ENCODE peak calls at places on chromosome 16, in nine cellular contexts. G is fibroblast of pulmonary artery, J is IMR-90, E is NCI-H1105, F is HFF-Myc, W is T-helper 1 cell, Z is fibroblast of lung, A is HS-5, O is hypothalamus. Q is an unnamed sample.

GRCh38 chr16:81497690-81498089 is 53.1 kb downstream of the CMIP start:
- DNase-seq in E (no peak), A (no peak), W (no peak), Z (no peak), J (no peak), F (no peak), O (peak), G (no peak), Q (no peak)

GRCh38 chr16:68086336-68086821 is 1.2 kb downstream of the NFATC3 start:
- DNase-seq in E (no peak), W (no peak), J (peak), F (no peak), O (no peak), Z (peak), A (peak), G (peak), Q (peak)

GRCh38 chr16:86823895-86824671 is 245.7 kb downstream of the FOXL1 start:
- DNase-seq in F (no peak), Z (peak), O (no peak), G (peak), E (no peak), W (no peak), J (peak), A (no peak), Q (peak)

GRCh38 chr16:79261461-79261860 is 339.1 kb downstream of the MAF start:
- DNase-seq in F (no peak), E (no peak), W (no peak), O (peak), A (no peak), Z (no peak), G (no peak), J (no peak), Q (no peak)

GRCh38 chr16:57000271-57001025 is 11.1 kb downstream of the NLRC5 start:
- DNase-seq in J (peak), Z (peak), F (peak), A (peak), W (no peak), G (peak), O (no peak), E (no peak), Q (peak)

GRCh38 chr16:4689091-4689671 is 4.2 kb upstream of the NUDT16L1 start:
- DNase-seq in A (no peak), E (no peak), G (no peak), F (no peak), O (no peak), Z (no peak), W (no peak), J (no peak), Q (no peak)

GRCh38 chr16:57619606-57620315 is 8.7 kb upstream of the ADGRG1 start:
- DNase-seq in G (no peak), E (peak), F (no peak), O (no peak), Z (no peak), W (no peak), J (no peak), A (no peak), Q (no peak)

GRCh38 chr16:75908301-75908700 is 182.0 kb upstream of the CPHXL start:
- DNase-seq in Z (no peak), J (no peak), W (no peak), E (no peak), O (no peak), G (no peak), A (no peak), F (no peak), Q (no peak)

GRCh38 chr16:90001761-90002503 is 17.3 kb downstream of the DBNDD1 start:
- DNase-seq in A (no peak), O (no peak), W (no peak), J (no peak), Z (no peak), F (no peak), G (no peak), E (no peak), Q (no peak)

GRCh38 chr16:19654147-19654546 is 63.9 kb downstream of the KNOP1 start:
- DNase-seq in A (no peak), Z (no peak), W (no peak), F (no peak), G (no peak), O (no peak), E (no peak), J (no peak), Q (no peak)

GRCh38 chr16:51181495-51181795 is 30.4 kb upstream of the SALL1 start:
- DNase-seq in O (no peak), J (peak), E (no peak), Z (no peak), G (no peak), W (no peak), F (no peak), A (no peak), Q (no peak)

GRCh38 chr16:8859913-8860881 is 8.6 kb downstream of the CARHSP1 start:
- DNase-seq in F (no peak), W (no peak), G (peak), O (no peak), E (no peak), A (no peak), J (peak), Z (peak), Q (peak)

GRCh38 chr16:3675601-3676130 is 21.2 kb downstream of the DNASE1 start:
- DNase-seq in A (no peak), O (no peak), Z (no peak), J (no peak), W (no peak), F (no peak), G (no peak), E (no peak), Q (no peak)

GRCh38 chr16:51110618-51111234 is 40.3 kb downstream of the SALL1 start:
- DNase-seq in A (no peak), Z (no peak), O (no peak), W (no peak), E (no peak), F (no peak), G (no peak), J (no peak), Q (no peak)

GRCh38 chr16:88561485-88562369 is 8.5 kb upstream of the ZC3H18 start:
- DNase-seq in Z (peak), O (peak), J (peak), G (peak), A (no peak), W (peak), F (no peak), E (peak), Q (peak)

GRCh38 chr16:88787579-88788314 is 2.7 kb upstream of the PIEZO1 start:
- DNase-seq in E (no peak), W (no peak), A (no peak), F (no peak), G (no peak), J (no peak), Z (no peak), O (no peak), Q (no peak)

GRCh38 chr16:3022208-3022696 is 1.5 kb downstream of the HCFC1R1 start:
- DNase-seq in W (peak), E (no peak), J (peak), F (peak), A (peak), O (peak), Z (peak), G (peak), Q (peak)

GRCh38 chr16:1275791-1276579 is 20.1 kb downstream of the TPSD1 start:
- DNase-seq in F (no peak), E (no peak), O (no peak), A (no peak), Z (no peak), W (no peak), J (no peak), G (no peak), Q (no peak)

GRCh38 chr16:27515874-27516353 is 33.8 kb downstream of the GTF3C1 start:
- DNase-seq in O (peak), Z (no peak), J (no peak), G (peak), F (no peak), E (no peak), A (no peak), W (no peak), Q (no peak)

GRCh38 chr16:3007059-3007956 is 5.4 kb upstream of the CLDN9 start:
- DNase-seq in E (no peak), G (no peak), Z (no peak), W (no peak), J (no peak), F (no peak), A (no peak), O (no peak), Q (no peak)